ENCODE peak calls at places on chromosomes 16 and 17, in ten cellular contexts. One of them, this sample, is unnamed.

GRCh38 chr16:3740934-3741333 is 23.6 kb upstream of the TRAP1 start:
- DNase-seq in erythroblast: no peak
- DNase-seq in NCI-H748 treated with DMSO at 0.1 percent for 48 hours: no peak
- DNase-seq in HS-27A: no peak
- DNase-seq in T-cell: no peak
- DNase-seq in D341Med: no peak
- DNase-seq in HCEC 1CT: no peak
- DNase-seq in RKO: no peak
- DNase-seq in stimulated activated naive B cell treated with anti-CD40 and anti-IgM and Interleukin-4, amounts not matched to agents 10 μg/mL and 1 μg/mL and 100 μg/mL, for 72 hours: no peak
- DNase-seq in ecto neural progenitor cell: no peak
- DNase-seq in this sample: no peak

GRCh38 chr17:79451167-79451566 is 159.7 kb downstream of the RBFOX3 start:
- DNase-seq in NCI-H748 treated with DMSO at 0.1 percent for 48 hours: no peak
- DNase-seq in HCEC 1CT: no peak
- DNase-seq in RKO: no peak
- DNase-seq in stimulated activated naive B cell treated with anti-CD40 and anti-IgM and Interleukin-4, amounts not matched to agents 10 μg/mL and 1 μg/mL and 100 μg/mL, for 72 hours: no peak
- DNase-seq in erythroblast: no peak
- DNase-seq in HS-27A: no peak
- DNase-seq in ecto neural progenitor cell: no peak
- DNase-seq in D341Med: no peak
- DNase-seq in T-cell: no peak
- DNase-seq in this sample: no peak

GRCh38 chr17:48624544-48625501 is 1.3 kb downstream of the HOXB9 start:
- DNase-seq in T-cell: no peak
- DNase-seq in HS-27A: no peak
- DNase-seq in RKO: peak; percentile 50
- DNase-seq in erythroblast: no peak
- DNase-seq in ecto neural progenitor cell: no peak
- DNase-seq in HCEC 1CT: no peak
- DNase-seq in NCI-H748 treated with DMSO at 0.1 percent for 48 hours: peak; percentile 27
- DNase-seq in stimulated activated naive B cell treated with anti-CD40 and anti-IgM and Interleukin-4, amounts not matched to agents 10 μg/mL and 1 μg/mL and 100 μg/mL, for 72 hours: no peak
- DNase-seq in D341Med: peak; percentile 71
- DNase-seq in this sample: no peak

GRCh38 chr17:41966453-41967140 is at the start of gene CNP:
- DNase-seq in ecto neural progenitor cell: peak; percentile 95
- DNase-seq in D341Med: peak; percentile 100
- DNase-seq in RKO: peak; percentile 90
- DNase-seq in T-cell: peak; percentile 91
- DNase-seq in stimulated activated naive B cell treated with anti-CD40 and anti-IgM and Interleukin-4, amounts not matched to agents 10 μg/mL and 1 μg/mL and 100 μg/mL, for 72 hours: peak; percentile 85
- DNase-seq in erythroblast: peak; percentile 95
- DNase-seq in NCI-H748 treated with DMSO at 0.1 percent for 48 hours: peak; percentile 80
- DNase-seq in HCEC 1CT: peak; percentile 91
- DNase-seq in HS-27A: peak; percentile 22
- DNase-seq in this sample: peak; percentile 61

GRCh38 chr16:89437251-89437987 is 52.9 kb downstream of the ANKRD11 start:
- DNase-seq in D341Med: no peak
- DNase-seq in erythroblast: no peak
- DNase-seq in ecto neural progenitor cell: no peak
- DNase-seq in HS-27A: no peak
- DNase-seq in NCI-H748 treated with DMSO at 0.1 percent for 48 hours: no peak
- DNase-seq in stimulated activated naive B cell treated with anti-CD40 and anti-IgM and Interleukin-4, amounts not matched to agents 10 μg/mL and 1 μg/mL and 100 μg/mL, for 72 hours: no peak
- DNase-seq in RKO: no peak
- DNase-seq in T-cell: no peak
- DNase-seq in HCEC 1CT: no peak
- DNase-seq in this sample: no peak

GRCh38 chr17:58172369-58173071 is 5.7 kb downstream of the OR4D2 start:
- DNase-seq in HS-27A: no peak
- DNase-seq in ecto neural progenitor cell: no peak
- DNase-seq in stimulated activated naive B cell treated with anti-CD40 and anti-IgM and Interleukin-4, amounts not matched to agents 10 μg/mL and 1 μg/mL and 100 μg/mL, for 72 hours: no peak
- DNase-seq in RKO: peak; percentile 53
- DNase-seq in T-cell: peak; percentile 34
- DNase-seq in NCI-H748 treated with DMSO at 0.1 percent for 48 hours: peak; percentile 45
- DNase-seq in D341Med: peak; percentile 75
- DNase-seq in HCEC 1CT: peak; percentile 48
- DNase-seq in erythroblast: peak; percentile 35
- DNase-seq in this sample: peak; percentile 68

GRCh38 chr17:7355053-7355452 is at the start of gene TMEM95:
- DNase-seq in stimulated activated naive B cell treated with anti-CD40 and anti-IgM and Interleukin-4, amounts not matched to agents 10 μg/mL and 1 μg/mL and 100 μg/mL, for 72 hours: no peak
- DNase-seq in HCEC 1CT: no peak
- DNase-seq in T-cell: no peak
- DNase-seq in RKO: no peak
- DNase-seq in erythroblast: peak; percentile 32
- DNase-seq in NCI-H748 treated with DMSO at 0.1 percent for 48 hours: no peak
- DNase-seq in HS-27A: no peak
- DNase-seq in ecto neural progenitor cell: no peak
- DNase-seq in D341Med: no peak
- DNase-seq in this sample: no peak

GRCh38 chr17:39141915-39142664 is 9.3 kb downstream of the PLXDC1 start:
- DNase-seq in HS-27A: no peak
- DNase-seq in NCI-H748 treated with DMSO at 0.1 percent for 48 hours: no peak
- DNase-seq in RKO: no peak
- DNase-seq in erythroblast: no peak
- DNase-seq in D341Med: no peak
- DNase-seq in ecto neural progenitor cell: no peak
- DNase-seq in T-cell: no peak
- DNase-seq in HCEC 1CT: no peak
- DNase-seq in stimulated activated naive B cell treated with anti-CD40 and anti-IgM and Interleukin-4, amounts not matched to agents 10 μg/mL and 1 μg/mL and 100 μg/mL, for 72 hours: no peak
- DNase-seq in this sample: no peak

GRCh38 chr16:15609286-15609649 is 33.7 kb downstream of the MARF1 start:
- DNase-seq in RKO: no peak
- DNase-seq in NCI-H748 treated with DMSO at 0.1 percent for 48 hours: no peak
- DNase-seq in HCEC 1CT: no peak
- DNase-seq in erythroblast: no peak
- DNase-seq in HS-27A: no peak
- DNase-seq in ecto neural progenitor cell: no peak
- DNase-seq in D341Med: no peak
- DNase-seq in stimulated activated naive B cell treated with anti-CD40 and anti-IgM and Interleukin-4, amounts not matched to agents 10 μg/mL and 1 μg/mL and 100 μg/mL, for 72 hours: no peak
- DNase-seq in T-cell: no peak
- DNase-seq in this sample: no peak

GRCh38 chr16:22962905-22963304 is 148.9 kb downstream of the HS3ST2 start:
- DNase-seq in stimulated activated naive B cell treated with anti-CD40 and anti-IgM and Interleukin-4, amounts not matched to agents 10 μg/mL and 1 μg/mL and 100 μg/mL, for 72 hours: no peak
- DNase-seq in erythroblast: no peak
- DNase-seq in NCI-H748 treated with DMSO at 0.1 percent for 48 hours: no peak
- DNase-seq in HS-27A: no peak
- DNase-seq in D341Med: no peak
- DNase-seq in HCEC 1CT: no peak
- DNase-seq in ecto neural progenitor cell: no peak
- DNase-seq in T-cell: no peak
- DNase-seq in RKO: no peak
- DNase-seq in this sample: no peak

GRCh38 chr17:14372905-14373559 is 72.2 kb downstream of the HS3ST3B1 start:
- DNase-seq in ecto neural progenitor cell: peak; percentile 84
- DNase-seq in D341Med: no peak
- DNase-seq in HS-27A: no peak
- DNase-seq in stimulated activated naive B cell treated with anti-CD40 and anti-IgM and Interleukin-4, amounts not matched to agents 10 μg/mL and 1 μg/mL and 100 μg/mL, for 72 hours: no peak
- DNase-seq in erythroblast: no peak
- DNase-seq in HCEC 1CT: no peak
- DNase-seq in RKO: no peak
- DNase-seq in T-cell: no peak
- DNase-seq in NCI-H748 treated with DMSO at 0.1 percent for 48 hours: no peak
- DNase-seq in this sample: no peak

GRCh38 chr16:11396241-11397048 is 51.2 kb downstream of the RMI2 start:
- DNase-seq in D341Med: peak; percentile 90
- DNase-seq in NCI-H748 treated with DMSO at 0.1 percent for 48 hours: no peak
- DNase-seq in HCEC 1CT: peak; percentile 44
- DNase-seq in RKO: peak; percentile 66
- DNase-seq in HS-27A: peak; percentile 9
- DNase-seq in ecto neural progenitor cell: peak; percentile 92
- DNase-seq in stimulated activated naive B cell treated with anti-CD40 and anti-IgM and Interleukin-4, amounts not matched to agents 10 μg/mL and 1 μg/mL and 100 μg/mL, for 72 hours: peak; percentile 55
- DNase-seq in T-cell: peak; percentile 68
- DNase-seq in erythroblast: peak; percentile 71
- DNase-seq in this sample: peak; percentile 20

GRCh38 chr16:88723507-88723887 is 17.2 kb downstream of the CTU2 start:
- DNase-seq in T-cell: no peak
- DNase-seq in HS-27A: no peak
- DNase-seq in ecto neural progenitor cell: no peak
- DNase-seq in D341Med: no peak
- DNase-seq in HCEC 1CT: no peak
- DNase-seq in erythroblast: no peak
- DNase-seq in RKO: no peak
- DNase-seq in stimulated activated naive B cell treated with anti-CD40 and anti-IgM and Interleukin-4, amounts not matched to agents 10 μg/mL and 1 μg/mL and 100 μg/mL, for 72 hours: no peak
- DNase-seq in NCI-H748 treated with DMSO at 0.1 percent for 48 hours: no peak
- DNase-seq in this sample: no peak

GRCh38 chr17:75288784-75289121 is 480 bp downstream of the SLC25A19 start:
- DNase-seq in HS-27A: no peak
- DNase-seq in D341Med: no peak
- DNase-seq in erythroblast: no peak
- DNase-seq in RKO: peak; percentile 54
- DNase-seq in ecto neural progenitor cell: no peak
- DNase-seq in T-cell: no peak
- DNase-seq in HCEC 1CT: no peak
- DNase-seq in stimulated activated naive B cell treated with anti-CD40 and anti-IgM and Interleukin-4, amounts not matched to agents 10 μg/mL and 1 μg/mL and 100 μg/mL, for 72 hours: peak; percentile 56
- DNase-seq in NCI-H748 treated with DMSO at 0.1 percent for 48 hours: no peak
- DNase-seq in this sample: peak; percentile 66

GRCh38 chr16:154223-155030 is 2.0 kb downstream of the HBZ start:
- DNase-seq in erythroblast: peak; percentile 70
- DNase-seq in HCEC 1CT: no peak
- DNase-seq in RKO: no peak
- DNase-seq in NCI-H748 treated with DMSO at 0.1 percent for 48 hours: no peak
- DNase-seq in stimulated activated naive B cell treated with anti-CD40 and anti-IgM and Interleukin-4, amounts not matched to agents 10 μg/mL and 1 μg/mL and 100 μg/mL, for 72 hours: peak; percentile 26
- DNase-seq in T-cell: no peak
- DNase-seq in ecto neural progenitor cell: peak; percentile 70
- DNase-seq in D341Med: peak; percentile 68
- DNase-seq in HS-27A: no peak
- DNase-seq in this sample: no peak

GRCh38 chr16:27228621-27229501 is 25.5 kb downstream of the KDM8 start:
- DNase-seq in ecto neural progenitor cell: no peak
- DNase-seq in D341Med: no peak
- DNase-seq in HS-27A: no peak
- DNase-seq in NCI-H748 treated with DMSO at 0.1 percent for 48 hours: no peak
- DNase-seq in erythroblast: no peak
- DNase-seq in stimulated activated naive B cell treated with anti-CD40 and anti-IgM and Interleukin-4, amounts not matched to agents 10 μg/mL and 1 μg/mL and 100 μg/mL, for 72 hours: peak; percentile 72
- DNase-seq in RKO: no peak
- DNase-seq in HCEC 1CT: no peak
- DNase-seq in T-cell: no peak
- DNase-seq in this sample: no peak

GRCh38 chr17:60327122-60327869 is 64.6 kb downstream of the USP32 start:
- DNase-seq in NCI-H748 treated with DMSO at 0.1 percent for 48 hours: no peak
- DNase-seq in stimulated activated naive B cell treated with anti-CD40 and anti-IgM and Interleukin-4, amounts not matched to agents 10 μg/mL and 1 μg/mL and 100 μg/mL, for 72 hours: no peak
- DNase-seq in HCEC 1CT: no peak
- DNase-seq in erythroblast: no peak
- DNase-seq in ecto neural progenitor cell: peak; percentile 80
- DNase-seq in D341Med: peak; percentile 31
- DNase-seq in T-cell: no peak
- DNase-seq in RKO: no peak
- DNase-seq in HS-27A: no peak
- DNase-seq in this sample: no peak

GRCh38 chr16:85674828-85675227 is 13.9 kb downstream of the GINS2 start:
- DNase-seq in stimulated activated naive B cell treated with anti-CD40 and anti-IgM and Interleukin-4, amounts not matched to agents 10 μg/mL and 1 μg/mL and 100 μg/mL, for 72 hours: no peak
- DNase-seq in NCI-H748 treated with DMSO at 0.1 percent for 48 hours: no peak
- DNase-seq in ecto neural progenitor cell: no peak
- DNase-seq in RKO: no peak
- DNase-seq in erythroblast: no peak
- DNase-seq in D341Med: no peak
- DNase-seq in T-cell: no peak
- DNase-seq in HCEC 1CT: no peak
- DNase-seq in HS-27A: no peak
- DNase-seq in this sample: no peak

GRCh38 chr16:27330542-27330941 is 16.8 kb downstream of the IL4R start:
- DNase-seq in erythroblast: no peak
- DNase-seq in HCEC 1CT: no peak
- DNase-seq in ecto neural progenitor cell: no peak
- DNase-seq in HS-27A: no peak
- DNase-seq in NCI-H748 treated with DMSO at 0.1 percent for 48 hours: no peak
- DNase-seq in stimulated activated naive B cell treated with anti-CD40 and anti-IgM and Interleukin-4, amounts not matched to agents 10 μg/mL and 1 μg/mL and 100 μg/mL, for 72 hours: no peak
- DNase-seq in RKO: no peak
- DNase-seq in T-cell: no peak
- DNase-seq in D341Med: no peak
- DNase-seq in this sample: no peak

GRCh38 chr17:82949984-82950383 is 110.2 kb upstream of the ZNF750 start:
- DNase-seq in D341Med: no peak
- DNase-seq in ecto neural progenitor cell: no peak
- DNase-seq in HCEC 1CT: no peak
- DNase-seq in NCI-H748 treated with DMSO at 0.1 percent for 48 hours: no peak
- DNase-seq in stimulated activated naive B cell treated with anti-CD40 and anti-IgM and Interleukin-4, amounts not matched to agents 10 μg/mL and 1 μg/mL and 100 μg/mL, for 72 hours: no peak
- DNase-seq in T-cell: no peak
- DNase-seq in HS-27A: no peak
- DNase-seq in erythroblast: no peak
- DNase-seq in RKO: no peak
- DNase-seq in this sample: no peak

GRCh38 chr16:50457423-50457822 is 88.6 kb upstream of the BRD7 start:
- DNase-seq in T-cell: no peak
- DNase-seq in HCEC 1CT: no peak
- DNase-seq in RKO: no peak
- DNase-seq in NCI-H748 treated with DMSO at 0.1 percent for 48 hours: no peak
- DNase-seq in erythroblast: no peak
- DNase-seq in stimulated activated naive B cell treated with anti-CD40 and anti-IgM and Interleukin-4, amounts not matched to agents 10 μg/mL and 1 μg/mL and 100 μg/mL, for 72 hours: no peak
- DNase-seq in HS-27A: no peak
- DNase-seq in D341Med: no peak
- DNase-seq in ecto neural progenitor cell: no peak
- DNase-seq in this sample: no peak